ENCODE peak calls at places on chromosome 2, in seven cellular contexts. One of them, this sample, is unnamed.

GRCh38 chr2:196808281-196808680 is 874 bp downstream of the C2orf66 start:
- DNase-seq in ovary: no peak
- DNase-seq in cardiac fibroblast: peak
- DNase-seq in lower leg skin: no peak
- DNase-seq in colonic mucosa: no peak
- DNase-seq in AG09309: no peak
- DNase-seq in heart right ventricle: no peak
- DNase-seq in this sample: no peak

GRCh38 chr2:141889788-141890187 is 241.0 kb downstream of the LRP1B start:
- DNase-seq in ovary: no peak
- DNase-seq in cardiac fibroblast: no peak
- DNase-seq in lower leg skin: no peak
- DNase-seq in colonic mucosa: no peak
- DNase-seq in AG09309: no peak
- DNase-seq in heart right ventricle: no peak
- DNase-seq in this sample: no peak

GRCh38 chr2:214574077-214574775 is 163.4 kb downstream of the VWC2L start:
- DNase-seq in ovary: no peak
- DNase-seq in cardiac fibroblast: no peak
- DNase-seq in lower leg skin: no peak
- DNase-seq in colonic mucosa: no peak
- DNase-seq in AG09309: no peak
- DNase-seq in heart right ventricle: no peak
- DNase-seq in this sample: no peak

GRCh38 chr2:67046568-67046967 is 350.6 kb upstream of the ETAA1 start:
- DNase-seq in ovary: no peak
- DNase-seq in cardiac fibroblast: no peak
- DNase-seq in lower leg skin: no peak
- DNase-seq in colonic mucosa: no peak
- DNase-seq in AG09309: no peak
- DNase-seq in heart right ventricle: no peak
- DNase-seq in this sample: no peak

GRCh38 chr2:121649652-121650553 is 641 bp upstream of the CLASP1 start:
- DNase-seq in ovary: peak
- DNase-seq in cardiac fibroblast: peak
- DNase-seq in lower leg skin: peak
- DNase-seq in colonic mucosa: peak
- DNase-seq in AG09309: peak
- DNase-seq in heart right ventricle: peak
- DNase-seq in this sample: peak

GRCh38 chr2:180077295-180077906 is 70.3 kb upstream of the CWC22 start:
- DNase-seq in ovary: no peak
- DNase-seq in cardiac fibroblast: peak
- DNase-seq in lower leg skin: no peak
- DNase-seq in colonic mucosa: no peak
- DNase-seq in AG09309: no peak
- DNase-seq in heart right ventricle: no peak
- DNase-seq in this sample: no peak

GRCh38 chr2:35314049-35314448 is 1041.5 kb upstream of the CRIM1 start:
- DNase-seq in ovary: no peak
- DNase-seq in cardiac fibroblast: no peak
- DNase-seq in lower leg skin: no peak
- DNase-seq in colonic mucosa: no peak
- DNase-seq in AG09309: no peak
- DNase-seq in heart right ventricle: no peak
- DNase-seq in this sample: no peak

GRCh38 chr2:169979025-169979424 is 151.8 kb downstream of the UBR3 start:
- DNase-seq in ovary: no peak
- DNase-seq in cardiac fibroblast: no peak
- DNase-seq in lower leg skin: no peak
- DNase-seq in colonic mucosa: no peak
- DNase-seq in AG09309: no peak
- DNase-seq in heart right ventricle: no peak
- DNase-seq in this sample: no peak

GRCh38 chr2:54531558-54531957 is 75.4 kb downstream of the SPTBN1 start:
- DNase-seq in ovary: no peak
- DNase-seq in cardiac fibroblast: peak
- DNase-seq in lower leg skin: no peak
- DNase-seq in colonic mucosa: no peak
- DNase-seq in AG09309: no peak
- DNase-seq in heart right ventricle: no peak
- DNase-seq in this sample: no peak

GRCh38 chr2:57711991-57712390 is 334.6 kb upstream of the VRK2 start:
- DNase-seq in ovary: no peak
- DNase-seq in cardiac fibroblast: no peak
- DNase-seq in lower leg skin: no peak
- DNase-seq in colonic mucosa: no peak
- DNase-seq in AG09309: no peak
- DNase-seq in heart right ventricle: no peak
- DNase-seq in this sample: no peak

GRCh38 chr2:112474844-112475486 is 7.0 kb upstream of the TTL start:
- DNase-seq in ovary: no peak
- DNase-seq in cardiac fibroblast: no peak
- DNase-seq in lower leg skin: no peak
- DNase-seq in colonic mucosa: no peak
- DNase-seq in AG09309: no peak
- DNase-seq in heart right ventricle: no peak
- DNase-seq in this sample: no peak

GRCh38 chr2:169599568-169599967 is 15.4 kb downstream of the PPIG start:
- DNase-seq in ovary: no peak
- DNase-seq in cardiac fibroblast: no peak
- DNase-seq in lower leg skin: no peak
- DNase-seq in colonic mucosa: no peak
- DNase-seq in AG09309: no peak
- DNase-seq in heart right ventricle: no peak
- DNase-seq in this sample: no peak

GRCh38 chr2:164514491-164514890 is 106.8 kb downstream of the GRB14 start:
- DNase-seq in ovary: no peak
- DNase-seq in cardiac fibroblast: peak
- DNase-seq in lower leg skin: peak
- DNase-seq in colonic mucosa: no peak
- DNase-seq in AG09309: no peak
- DNase-seq in heart right ventricle: no peak
- DNase-seq in this sample: no peak

GRCh38 chr2:205675861-205676516 is 6.3 kb upstream of the NRP2 start:
- DNase-seq in ovary: no peak
- DNase-seq in cardiac fibroblast: peak
- DNase-seq in lower leg skin: no peak
- DNase-seq in colonic mucosa: peak
- DNase-seq in AG09309: no peak
- DNase-seq in heart right ventricle: no peak
- DNase-seq in this sample: no peak

GRCh38 chr2:53863538-53864227 is 3.9 kb upstream of the GPR75 start:
- DNase-seq in ovary: no peak
- DNase-seq in cardiac fibroblast: no peak
- DNase-seq in lower leg skin: no peak
- DNase-seq in colonic mucosa: no peak
- DNase-seq in AG09309: no peak
- DNase-seq in heart right ventricle: no peak
- DNase-seq in this sample: no peak

GRCh38 chr2:70132244-70133126 is 45.2 kb downstream of the PCBP1 start:
- DNase-seq in ovary: peak
- DNase-seq in cardiac fibroblast: peak
- DNase-seq in lower leg skin: peak
- DNase-seq in colonic mucosa: peak
- DNase-seq in AG09309: no peak
- DNase-seq in heart right ventricle: peak
- DNase-seq in this sample: no peak

GRCh38 chr2:234444888-234445287 is 52.0 kb downstream of the ARL4C start:
- DNase-seq in ovary: no peak
- DNase-seq in cardiac fibroblast: peak
- DNase-seq in lower leg skin: no peak
- DNase-seq in colonic mucosa: peak
- DNase-seq in AG09309: peak
- DNase-seq in heart right ventricle: no peak
- DNase-seq in this sample: peak

GRCh38 chr2:120613742-120614481 is 121.8 kb upstream of the GLI2 start:
- DNase-seq in ovary: no peak
- DNase-seq in cardiac fibroblast: peak
- DNase-seq in lower leg skin: no peak
- DNase-seq in colonic mucosa: no peak
- DNase-seq in AG09309: peak
- DNase-seq in heart right ventricle: no peak
- DNase-seq in this sample: peak

GRCh38 chr2:222835142-222835822 is 25.6 kb upstream of the ACSL3 start:
- DNase-seq in ovary: no peak
- DNase-seq in cardiac fibroblast: no peak
- DNase-seq in lower leg skin: no peak
- DNase-seq in colonic mucosa: peak
- DNase-seq in AG09309: no peak
- DNase-seq in heart right ventricle: no peak
- DNase-seq in this sample: no peak

GRCh38 chr2:156077041-156077735 is 255.3 kb downstream of the NR4A2 start:
- DNase-seq in ovary: no peak
- DNase-seq in cardiac fibroblast: no peak
- DNase-seq in lower leg skin: no peak
- DNase-seq in colonic mucosa: no peak
- DNase-seq in AG09309: no peak
- DNase-seq in heart right ventricle: no peak
- DNase-seq in this sample: no peak

GRCh38 chr2:62661263-62661635 is 44.3 kb upstream of the EHBP1 start:
- DNase-seq in ovary: no peak
- DNase-seq in cardiac fibroblast: no peak
- DNase-seq in lower leg skin: no peak
- DNase-seq in colonic mucosa: no peak
- DNase-seq in AG09309: no peak
- DNase-seq in heart right ventricle: no peak
- DNase-seq in this sample: no peak

GRCh38 chr2:8144785-8145184 is 537.1 kb upstream of the ID2 start:
- DNase-seq in ovary: no peak
- DNase-seq in cardiac fibroblast: peak
- DNase-seq in lower leg skin: no peak
- DNase-seq in colonic mucosa: no peak
- DNase-seq in AG09309: no peak
- DNase-seq in heart right ventricle: no peak
- DNase-seq in this sample: no peak
- H3K4me3 ChIP-seq in ovary: no peak
- H3K4me3 ChIP-seq in cardiac fibroblast: no peak
- H3K4me3 ChIP-seq in lower leg skin: no peak
- H3K4me3 ChIP-seq in colonic mucosa: no peak
- H3K4me3 ChIP-seq in AG09309: no peak
- H3K4me3 ChIP-seq in heart right ventricle: no peak
- H3K4me3 ChIP-seq in this sample: no peak

DNA sequence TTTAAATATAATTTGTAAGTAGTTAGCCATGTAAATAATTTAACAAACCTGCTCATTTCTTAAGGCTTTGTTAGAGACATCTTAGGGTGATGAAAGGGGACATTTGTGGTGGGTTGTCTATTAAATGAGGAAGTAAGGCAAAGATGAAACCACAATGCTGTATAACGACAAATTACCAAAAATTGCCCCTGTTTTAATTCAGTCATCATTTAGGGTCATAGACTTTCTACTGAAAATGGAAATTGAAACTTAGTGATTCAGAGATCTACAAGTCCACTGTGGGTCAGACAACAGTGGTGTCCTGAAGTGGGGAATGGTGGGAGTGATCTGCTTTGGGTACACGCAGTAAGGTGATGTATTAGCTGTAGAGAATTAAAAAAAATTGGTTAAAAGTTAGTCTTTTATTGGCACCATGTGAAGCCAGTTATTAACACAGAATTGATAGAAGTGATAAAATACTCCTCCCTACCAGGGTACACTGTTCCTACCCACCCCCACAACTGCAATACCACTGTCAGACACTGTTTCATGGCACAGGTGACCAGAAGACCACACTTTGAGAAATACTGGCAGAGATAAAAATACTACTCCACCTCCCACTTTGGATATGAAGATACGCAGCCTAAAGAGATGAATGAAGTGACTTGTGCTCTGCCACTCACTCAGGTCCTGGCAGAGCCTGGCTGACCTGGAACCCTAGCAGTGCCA is 13.4 kb downstream of the CERS6 start:
- DNase-seq in ovary: no peak
- DNase-seq in cardiac fibroblast: no peak
- DNase-seq in lower leg skin: no peak
- DNase-seq in colonic mucosa: no peak
- DNase-seq in AG09309: no peak
- DNase-seq in heart right ventricle: no peak
- DNase-seq in this sample: no peak
- TF ChIP-seq CTCF in ovary: no peak
- TF ChIP-seq CTCF in cardiac fibroblast: no peak
- TF ChIP-seq CTCF in lower leg skin: no peak
- TF ChIP-seq CTCF in colonic mucosa: no peak
- TF ChIP-seq CTCF in AG09309: no peak
- TF ChIP-seq CTCF in heart right ventricle: no peak
- TF ChIP-seq CTCF in this sample: no peak

GRCh38 chr2:239316562-239317465 is 84.0 kb downstream of the HDAC4 start:
- DNase-seq in ovary: peak
- DNase-seq in cardiac fibroblast: peak
- DNase-seq in lower leg skin: peak
- DNase-seq in colonic mucosa: peak
- DNase-seq in AG09309: no peak
- DNase-seq in heart right ventricle: peak
- DNase-seq in this sample: no peak

GRCh38 chr2:239321596-239322413 is 79.0 kb downstream of the HDAC4 start:
- DNase-seq in ovary: peak
- DNase-seq in cardiac fibroblast: no peak
- DNase-seq in lower leg skin: no peak
- DNase-seq in colonic mucosa: no peak
- DNase-seq in AG09309: no peak
- DNase-seq in heart right ventricle: no peak
- DNase-seq in this sample: no peak

GRCh38 chr2:239318790-239319189 is 82.0 kb downstream of the HDAC4 start:
- DNase-seq in ovary: peak
- DNase-seq in cardiac fibroblast: peak
- DNase-seq in lower leg skin: no peak
- DNase-seq in colonic mucosa: peak
- DNase-seq in AG09309: no peak
- DNase-seq in heart right ventricle: no peak
- DNase-seq in this sample: no peak

GRCh38 chr2:239318091-239318725 is 82.6 kb downstream of the HDAC4 start:
- DNase-seq in ovary: peak
- DNase-seq in cardiac fibroblast: peak
- DNase-seq in lower leg skin: no peak
- DNase-seq in colonic mucosa: peak
- DNase-seq in AG09309: no peak
- DNase-seq in heart right ventricle: no peak
- DNase-seq in this sample: no peak

DNA sequence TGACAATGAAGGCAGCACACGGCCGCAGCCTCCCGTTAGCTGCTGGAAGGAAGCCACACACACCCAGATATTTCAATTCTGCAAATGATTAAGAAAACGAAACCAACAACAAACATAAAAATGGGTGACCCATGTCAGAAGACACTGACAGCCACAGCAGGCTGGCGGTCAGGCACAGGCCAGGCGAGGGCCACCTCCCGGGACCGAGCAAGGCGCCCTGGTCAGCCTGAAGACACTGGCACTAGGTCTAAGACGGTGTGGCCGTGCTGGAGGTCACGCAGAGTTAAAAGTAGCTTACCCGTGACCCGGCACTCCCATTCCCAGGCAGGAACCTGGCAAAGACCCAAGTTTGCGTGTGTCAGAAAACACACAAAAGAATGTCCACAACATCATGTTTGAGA is 81.6 kb downstream of the HDAC4 start:
- DNase-seq in ovary: peak
- DNase-seq in cardiac fibroblast: peak
- DNase-seq in lower leg skin: no peak
- DNase-seq in colonic mucosa: peak
- DNase-seq in AG09309: no peak
- DNase-seq in heart right ventricle: no peak
- DNase-seq in this sample: no peak
- H3K4me3 ChIP-seq in ovary: peak
- H3K4me3 ChIP-seq in cardiac fibroblast: peak
- H3K4me3 ChIP-seq in lower leg skin: no peak
- H3K4me3 ChIP-seq in colonic mucosa: no peak
- H3K4me3 ChIP-seq in AG09309: peak
- H3K4me3 ChIP-seq in heart right ventricle: peak
- H3K4me3 ChIP-seq in this sample: no peak

GRCh38 chr2:213490087-213490486 is 205.8 kb downstream of the SPAG16 start:
- DNase-seq in ovary: no peak
- DNase-seq in cardiac fibroblast: no peak
- DNase-seq in lower leg skin: no peak
- DNase-seq in colonic mucosa: no peak
- DNase-seq in AG09309: no peak
- DNase-seq in heart right ventricle: no peak
- DNase-seq in this sample: no peak
- TF ChIP-seq CTCF in ovary: no peak
- TF ChIP-seq CTCF in cardiac fibroblast: no peak
- TF ChIP-seq CTCF in lower leg skin: no peak
- TF ChIP-seq CTCF in colonic mucosa: no peak
- TF ChIP-seq CTCF in AG09309: no peak
- TF ChIP-seq CTCF in heart right ventricle: no peak
- TF ChIP-seq CTCF in this sample: no peak